ENCODE peak calls at places on chromosomes 3 and 15, in eight cellular contexts. E, F, T, M, B, L, J and Q are unnamed samples.

GRCh38 chr3:11558002-11558401 is 85.7 kb downstream of the VGLL4 start:
- DNase-seq in E (no peak), F (no peak), T (no peak), M (no peak), B (no peak), L (no peak), J (no peak), Q (no peak)

GRCh38 chr3:53222183-53222901 is 33.5 kb downstream of the TKT start:
- DNase-seq in E (no peak), F (no peak), T (no peak), M (no peak), B (no peak), L (no peak), J (no peak), Q (no peak)

GRCh38 chr3:112321867-112322652 is 10.9 kb upstream of the CD200 start:
- DNase-seq in E (no peak), F (no peak), T (no peak), M (no peak), B (no peak), L (no peak), J (no peak), Q (no peak)

GRCh38 chr3:102170545-102170944 is 264.3 kb upstream of the ZPLD1 start:
- DNase-seq in E (no peak), F (no peak), T (no peak), M (no peak), B (no peak), L (no peak), J (no peak), Q (no peak)

GRCh38 chr3:171379281-171379680 is 80.9 kb downstream of the TNIK start:
- DNase-seq in E (no peak), F (no peak), T (no peak), M (no peak), B (no peak), L (no peak), J (no peak), Q (no peak)

GRCh38 chr3:131242201-131242600 is 139.4 kb upstream of the NUDT16 start:
- DNase-seq in E (no peak), F (peak), T (no peak), M (no peak), B (no peak), L (no peak), J (no peak), Q (no peak)

GRCh38 chr3:13598926-13599886 is 50.3 kb downstream of the FBLN2 start:
- DNase-seq in E (no peak), F (no peak), T (no peak), M (no peak), B (no peak), L (no peak), J (no peak), Q (no peak)

GRCh38 chr3:113736548-113737089 is 9.4 kb downstream of the NAA50 start:
- DNase-seq in E (no peak), F (peak), T (no peak), M (no peak), B (no peak), L (peak), J (no peak), Q (peak)

GRCh38 chr3:43733459-43734384 is 43.0 kb downstream of the ABHD5 start:
- DNase-seq in E (no peak), F (no peak), T (no peak), M (no peak), B (no peak), L (no peak), J (no peak), Q (no peak)

GRCh38 chr3:70820397-70820796 is 508.0 kb upstream of the MDFIC2 start:
- DNase-seq in E (no peak), F (no peak), T (no peak), M (no peak), B (no peak), L (no peak), J (no peak), Q (no peak)

GRCh38 chr15:67101981-67102929 is 36.9 kb downstream of the SMAD3 start:
- DNase-seq in E (no peak), F (peak), T (no peak), M (no peak), B (no peak), L (no peak), J (no peak), Q (no peak)

GRCh38 chr3:127033786-127034185 is 50.9 kb downstream of the PLXNA1 start:
- DNase-seq in E (no peak), F (no peak), T (no peak), M (peak), B (no peak), L (no peak), J (no peak), Q (no peak)

GRCh38 chr3:54999159-54999558 is 71.3 kb upstream of the LRTM1 start:
- DNase-seq in E (no peak), F (no peak), T (no peak), M (no peak), B (no peak), L (peak), J (no peak), Q (peak)

GRCh38 chr3:16063603-16064002 is 110.9 kb upstream of the GALNT15 start:
- DNase-seq in E (no peak), F (no peak), T (no peak), M (no peak), B (no peak), L (no peak), J (no peak), Q (no peak)

GRCh38 chr3:100708644-100708988 is 678 bp upstream of the TFG start:
- DNase-seq in E (no peak), F (no peak), T (no peak), M (no peak), B (no peak), L (no peak), J (no peak), Q (no peak)

GRCh38 chr3:16331319-16331883 is 66.4 kb downstream of the OXNAD1 start:
- DNase-seq in E (no peak), F (no peak), T (no peak), M (no peak), B (no peak), L (no peak), J (no peak), Q (no peak)

GRCh38 chr3:129854460-129854859 is 39.1 kb downstream of the TMCC1 start:
- DNase-seq in E (no peak), F (no peak), T (no peak), M (no peak), B (no peak), L (no peak), J (no peak), Q (no peak)

GRCh38 chr3:86793786-86794185 is 197.2 kb downstream of the VGLL3 start:
- DNase-seq in E (no peak), F (no peak), T (no peak), M (no peak), B (no peak), L (peak), J (no peak), Q (no peak)